ENCODE peak calls at places on chromosomes 2 and 18, in five cellular contexts. X is lung; Y is effector memory CD4-positive, alpha-beta T cell; H is SK-N-SH; R is Peyer's patch. U is an unnamed sample.

GRCh38 chr2:212173771-212174510 is 364.7 kb downstream of the ERBB4 start:
- DNase-seq in X (no peak), H (no peak), R (no peak), Y (no peak), U (no peak)

GRCh38 chr18:57819671-57820460 is 16.8 kb upstream of the ATP8B1 start:
- DNase-seq in R (peak; percentile 73), X (peak; percentile 83), H (peak; percentile 15), Y (no peak), U (peak; percentile 88)

GRCh38 chr18:25169701-25170100 is 182.3 kb downstream of the ZNF521 start:
- DNase-seq in R (no peak), X (no peak), Y (no peak), H (no peak), U (no peak)

GRCh38 chr2:216804357-216805350 is 55.2 kb downstream of the TNP1 start:
- DNase-seq in R (no peak), H (no peak), Y (no peak), X (peak; percentile 41), U (no peak)

GRCh38 chr2:25726511-25726910 is 53.1 kb upstream of the DTNB start:
- DNase-seq in X (no peak), H (no peak), Y (no peak), R (no peak), U (no peak)

GRCh38 chr18:48913723-48914122 is 37.0 kb downstream of the SMAD7 start:
- DNase-seq in R (no peak), X (no peak), H (no peak), Y (no peak), U (no peak)

GRCh38 chr2:27209621-27210401 is 2.0 kb upstream of the ATRAID start:
- DNase-seq in H (no peak), Y (no peak), X (no peak), R (no peak), U (no peak)

GRCh38 chr2:37802899-37803379 is 122.1 kb upstream of the RMDN2 start:
- DNase-seq in R (no peak), H (no peak), Y (no peak), X (no peak), U (no peak)

GRCh38 chr2:62372824-62373223 is 133.2 kb downstream of the TMEM17 start:
- DNase-seq in R (no peak), Y (no peak), H (no peak), X (no peak), U (no peak)

GRCh38 chr18:24810561-24810960 is 350.1 kb downstream of the HRH4 start:
- DNase-seq in Y (no peak), H (no peak), R (peak; percentile 69), X (no peak), U (no peak)

GRCh38 chr18:76445275-76445674 is 49.8 kb downstream of the ZNF516 start:
- DNase-seq in R (no peak), X (no peak), Y (no peak), H (no peak), U (no peak)

GRCh38 chr18:31039426-31039825 is 3.1 kb downstream of the DSC3 start:
- DNase-seq in H (no peak), R (no peak), X (no peak), Y (no peak), U (no peak)

GRCh38 chr2:55712477-55713060 is 18.9 kb upstream of the PNPT1 start:
- DNase-seq in X (no peak), Y (no peak), H (no peak), R (no peak), U (no peak)

GRCh38 chr18:77101410-77102245 is 31.0 kb downstream of the MBP start:
- DNase-seq in H (peak; percentile 55), X (peak; percentile 79), Y (peak; percentile 37), R (no peak), U (no peak)

GRCh38 chr2:206970589-206971375 is 31.5 kb downstream of the CPO start:
- DNase-seq in H (no peak), X (no peak), R (no peak), Y (no peak), U (no peak)

GRCh38 chr2:217563081-217563480 is 439.7 kb downstream of the TNS1 start:
- DNase-seq in R (no peak), Y (no peak), X (no peak), H (no peak), U (no peak)

GRCh38 chr2:130246430-130246829 is 48.2 kb upstream of the TUBA3E start:
- DNase-seq in X (no peak), Y (no peak), R (no peak), H (peak; percentile 66), U (no peak)

GRCh38 chr2:10243926-10244270 is 58.8 kb upstream of the HPCAL1 start:
- DNase-seq in R (peak; percentile 37), Y (no peak), H (no peak), X (no peak), U (no peak)

GRCh38 chr2:362924-363323 is 75.0 kb upstream of the ALKAL2 start:
- DNase-seq in H (no peak), X (no peak), R (no peak), Y (no peak), U (no peak)

GRCh38 chr2:240412211-240412830 is 23.1 kb upstream of the GPC1 start:
- DNase-seq in Y (no peak), H (no peak), R (peak; percentile 37), X (no peak), U (no peak)

GRCh38 chr2:192243488-192243887 is 48.8 kb upstream of the TMEFF2 start:
- DNase-seq in Y (no peak), X (no peak), H (no peak), R (no peak), U (no peak)

GRCh38 chr2:24984912-24985311 is 13.2 kb upstream of the DNAJC27 start:
- DNase-seq in X (no peak), H (peak; percentile 80), Y (no peak), R (no peak), U (peak; percentile 28)

GRCh38 chr2:152506843-152507242 is 171.9 kb downstream of the FMNL2 start:
- DNase-seq in H (no peak), Y (no peak), R (no peak), X (no peak), U (no peak)

GRCh38 chr2:190446750-190447516 is 38.8 kb downstream of the MFSD6 start:
- DNase-seq in X (no peak), H (no peak), Y (no peak), R (no peak), U (no peak)

GRCh38 chr2:130759906-130760753 is 4.8 kb downstream of the AMER3 start:
- DNase-seq in H (peak; percentile 54), X (no peak), Y (no peak), R (no peak), U (peak; percentile 57)

GRCh38 chr18:31511098-31511497 is 13.1 kb downstream of the DSG2 start:
- DNase-seq in Y (no peak), H (no peak), R (no peak), X (no peak), U (no peak)

GRCh38 chr18:58992301-58993231 is 127.9 kb downstream of the ZNF532 start:
- DNase-seq in R (no peak), Y (no peak), X (no peak), H (no peak), U (no peak)

GRCh38 chr18:79065802-79066201 is 3.4 kb upstream of the ATP9B start:
- DNase-seq in H (no peak), Y (no peak), R (no peak), X (no peak), U (no peak)

GRCh38 chr2:241980193-241980592 is 110.7 kb downstream of the RTP5 start:
- DNase-seq in H (no peak), X (no peak), Y (no peak), R (peak; percentile 50), U (no peak)

GRCh38 chr2:95296036-95296435 is 1.1 kb upstream of the KCNIP3 start:
- DNase-seq in Y (no peak), H (no peak), X (no peak), R (no peak), U (no peak)
- H3K9me3 ChIP-seq in Y (peaks cover 5% of the 10 kb centered on the region), H (no peaks in the 10 kb centered on the region), X (peaks cover 4% of the 10 kb centered on the region), R (no peaks in the 10 kb centered on the region), U (peaks cover 5% of the 10 kb centered on the region)

GRCh38 chr18:45688834-45689233 is 35.1 kb upstream of the SLC14A1 start:
- DNase-seq in Y (peak; percentile 36), X (no peak), H (no peak), R (no peak), U (no peak)

GRCh38 chr18:45691816-45692179 is 32.2 kb upstream of the SLC14A1 start:
- DNase-seq in X (no peak), Y (no peak), R (no peak), H (no peak), U (no peak)

GRCh38 chr18:45688113-45688512 is 35.9 kb upstream of the SLC14A1 start:
- DNase-seq in R (no peak), Y (no peak), H (no peak), X (no peak), U (no peak)

GRCh38 chr18:45689386-45689785 is 34.6 kb upstream of the SLC14A1 start:
- DNase-seq in X (no peak), Y (no peak), R (no peak), H (no peak), U (peak; percentile 80)

GRCh38 chr18:45690975-45691815 is 32.8 kb upstream of the SLC14A1 start:
- DNase-seq in R (peak; percentile 81), H (peak; percentile 69), Y (peak; percentile 47), X (peak; percentile 79), U (peak; percentile 75)
- H3K4me3 ChIP-seq in R (no peak overlapping the region), H (no peak overlapping the region), Y (no peak overlapping the region), X (no peak overlapping the region), U (no peak overlapping the region)

DNA sequence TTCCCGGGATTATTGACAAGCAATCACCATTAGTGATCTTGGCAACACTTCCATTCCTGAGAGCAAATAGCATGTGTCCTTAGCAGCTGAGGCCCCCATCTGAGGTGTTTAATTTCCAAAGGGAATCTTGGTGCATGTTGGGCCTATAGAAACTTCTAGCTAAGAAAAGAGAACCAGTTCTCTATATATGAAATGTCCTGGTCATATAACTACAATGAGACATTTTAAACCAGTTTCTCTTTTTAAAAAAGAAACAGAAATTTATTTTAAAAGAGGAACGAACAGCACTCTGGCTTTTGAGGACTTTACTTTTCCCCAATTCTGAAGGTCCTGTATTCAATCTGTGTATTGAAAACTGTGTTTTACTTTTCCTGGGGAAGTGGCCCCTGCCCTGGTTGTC is 309.5 kb upstream of the STON1 start:
- DNase-seq in Y (no peak), H (no peak), X (no peak), R (no peak), U (no peak)
- H3K9me3 ChIP-seq in Y (no peaks in the 10 kb centered on the region), H (no peaks in the 10 kb centered on the region), X (no peaks in the 10 kb centered on the region), R (no peaks in the 10 kb centered on the region), U (no peaks in the 10 kb centered on the region)

DNA sequence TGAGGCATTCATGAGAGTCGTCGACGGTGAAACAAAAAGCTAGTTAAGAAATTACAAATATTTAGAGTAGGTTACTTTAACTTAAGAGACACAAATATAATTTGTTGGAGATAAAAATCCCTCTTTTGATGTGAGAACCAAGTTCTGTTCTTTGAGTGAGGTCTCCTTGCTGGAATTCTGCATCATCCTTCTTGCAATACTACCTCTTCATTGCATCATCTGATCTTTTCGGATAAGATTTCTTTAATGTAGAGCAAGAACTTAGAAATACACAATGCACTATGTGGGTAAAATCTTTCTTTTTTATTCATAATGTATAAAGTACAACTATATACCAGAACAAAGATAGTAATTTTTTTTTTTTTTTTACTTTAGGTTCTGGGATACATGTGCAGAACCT is 118.4 kb downstream of the ARL4C start:
- DNase-seq in X (no peak), R (no peak), H (no peak), Y (no peak), U (no peak)
- H3K4me3 ChIP-seq in X (no peak overlapping the region), R (no peak overlapping the region), H (no peak overlapping the region), Y (no peak overlapping the region), U (no peak overlapping the region)

DNA sequence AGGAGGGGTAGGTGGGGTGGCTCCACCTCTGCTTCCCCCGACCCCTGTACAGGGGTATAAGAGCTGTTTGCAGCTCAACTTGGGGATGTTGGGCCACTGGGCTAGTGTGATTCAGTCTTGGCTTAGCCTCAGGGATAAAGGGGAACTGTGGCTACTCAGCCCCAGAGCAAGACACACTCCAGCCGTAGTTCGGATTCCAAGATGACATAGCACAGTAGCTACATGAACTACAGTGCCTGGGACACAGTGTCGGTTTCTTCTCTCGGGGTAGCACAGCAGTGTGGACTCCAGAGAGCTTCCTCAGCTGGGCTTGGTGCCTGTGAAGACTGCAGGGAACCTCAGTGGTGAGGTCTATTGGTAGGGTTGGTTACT is 21.1 kb downstream of the CARF start:
- DNase-seq in Y (no peak), H (no peak), R (no peak), X (no peak), U (no peak)
- H3K9me3 ChIP-seq in Y (no peaks in the 10 kb centered on the region), H (no peaks in the 10 kb centered on the region), R (no peaks in the 10 kb centered on the region), X (no peaks in the 10 kb centered on the region), U (no peaks in the 10 kb centered on the region)

U was measured in WERI-Rb-1.